ENCODE peak calls at places on chromosomes 1 and 21, in six cellular contexts. J, U, Q, X, H and V are unnamed samples.

GRCh38 chr1:83734411-83734810 is 264.5 kb downstream of the TTLL7 start:
- DNase-seq in J (no peak), U (no peak), Q (no peak), X (no peak), H (no peak), V (no peak)

GRCh38 chr1:24926596-24927249 is 3.4 kb downstream of the RUNX3 start:
- DNase-seq in J (no peak), U (no peak), Q (peak), X (no peak), H (no peak), V (no peak)

GRCh38 chr1:8815582-8816285 is 1.7 kb downstream of the RERE start:
- DNase-seq in J (no peak), U (no peak), Q (no peak), X (peak), H (no peak), V (peak)

GRCh38 chr1:170823120-170823519 is 112.2 kb upstream of the MROH9 start:
- DNase-seq in J (no peak), U (no peak), Q (peak), X (no peak), H (no peak), V (no peak)

GRCh38 chr1:40673452-40673851 is 8.0 kb upstream of the RIMS3 start:
- DNase-seq in J (no peak), U (no peak), Q (no peak), X (no peak), H (no peak), V (no peak)

GRCh38 chr1:46011121-46011695 is 121.2 kb downstream of the PIK3R3 start:
- DNase-seq in J (no peak), U (no peak), Q (no peak), X (no peak), H (no peak), V (no peak)

GRCh38 chr1:34186741-34187494 is 10.2 kb downstream of the C1orf94 start:
- DNase-seq in J (no peak), U (no peak), Q (no peak), X (peak), H (no peak), V (no peak)

GRCh38 chr1:19665456-19666138 is 922 bp downstream of the HTR6 start:
- DNase-seq in J (no peak), U (no peak), Q (no peak), X (no peak), H (no peak), V (no peak)

GRCh38 chr1:166090244-166090643 is 76.6 kb downstream of the FAM78B start:
- DNase-seq in J (no peak), U (no peak), Q (no peak), X (no peak), H (no peak), V (no peak)

GRCh38 chr1:204421441-204421840 is 9.8 kb upstream of the PPP1R15B start:
- DNase-seq in J (no peak), U (no peak), Q (no peak), X (no peak), H (no peak), V (no peak)

GRCh38 chr21:34037446-34037845 is 35.9 kb upstream of the MRPS6 start:
- DNase-seq in J (no peak), U (no peak), Q (peak), X (peak), H (no peak), V (no peak)

GRCh38 chr1:182292193-182292741 is 99.3 kb downstream of the GLUL start:
- DNase-seq in J (no peak), U (no peak), Q (no peak), X (no peak), H (no peak), V (no peak)

GRCh38 chr1:8740034-8740449 is 77.4 kb downstream of the RERE start:
- DNase-seq in J (no peak), U (no peak), Q (peak), X (peak), H (no peak), V (no peak)

GRCh38 chr1:226640737-226641136 is 92.2 kb downstream of the STUM start:
- DNase-seq in J (no peak), U (no peak), Q (no peak), X (no peak), H (no peak), V (no peak)

GRCh38 chr21:46002841-46003574 is 21.4 kb downstream of the COL6A1 start:
- DNase-seq in J (no peak), U (no peak), Q (no peak), X (no peak), H (peak), V (no peak)